ENCODE peak calls at places on chromosomes 4 and X, in nine cellular contexts. M, X, L, U, K, Y, G, I and Z are unnamed samples. For H3K4me1, the result is how much of the 10 kb centered on the place peaks cover.

GRCh38 chrX:102832661-102833060 is 104.4 kb upstream of the RAB40AL start:
- DNase-seq in G (no peak), U (peak), Y (peak), X (no peak), M (no peak), K (no peak), I (peak), L (no peak), Z (no peak)

GRCh38 chr4:151215295-151215694 is 61.7 kb upstream of the PRSS48 start:
- DNase-seq in Y (no peak), I (no peak), U (no peak), X (no peak), L (no peak), G (no peak), M (no peak), K (no peak), Z (no peak)

GRCh38 chrX:150690126-150690525 is 3.1 kb upstream of the MTMR1 start:
- DNase-seq in U (no peak), I (no peak), Y (no peak), K (no peak), L (no peak), G (no peak), M (no peak), X (no peak), Z (no peak)

GRCh38 chr4:183721207-183722081 is 62.4 kb downstream of the TRAPPC11 start:
- DNase-seq in U (peak), Y (peak), I (no peak), K (peak), X (no peak), G (no peak), L (peak), M (no peak), Z (peak)

GRCh38 chr4:19913670-19914069 is 338.0 kb upstream of the SLIT2 start:
- DNase-seq in M (no peak), K (no peak), L (no peak), G (no peak), X (no peak), Y (no peak), U (no peak), I (no peak), Z (no peak)

GRCh38 chrX:47484885-47485284 is 1.9 kb upstream of the ZNF41 start:
- DNase-seq in U (no peak), I (no peak), X (no peak), K (no peak), L (no peak), G (no peak), M (peak), Y (no peak), Z (no peak)

GRCh38 chr4:88674565-88674964 is 23.1 kb downstream of the NAP1L5 start:
- DNase-seq in Y (no peak), I (no peak), U (no peak), G (no peak), M (no peak), L (no peak), X (no peak), K (no peak), Z (no peak)

GRCh38 chr4:121272526-121272925 is 108.3 kb downstream of the QRFPR start:
- DNase-seq in X (no peak), K (no peak), U (no peak), M (no peak), L (no peak), G (no peak), I (no peak), Y (no peak), Z (no peak)

GRCh38 chr4:61440306-61440705 is 240.2 kb downstream of the ADGRL3 start:
- DNase-seq in X (no peak), Y (no peak), K (no peak), U (no peak), L (no peak), I (no peak), G (no peak), M (no peak), Z (no peak)

GRCh38 chr4:117777721-117778120 is 256.6 kb upstream of the NDST3 start:
- DNase-seq in U (no peak), Y (no peak), K (no peak), X (no peak), G (no peak), L (no peak), I (no peak), M (no peak), Z (no peak)

GRCh38 chr4:84317513-84317912 is 181.6 kb downstream of the NKX6-1 start:
- DNase-seq in M (no peak), X (no peak), K (no peak), G (no peak), U (no peak), Y (no peak), I (no peak), L (no peak), Z (no peak)

GRCh38 chr4:114019276-114019971 is 40.0 kb upstream of the ARSJ start:
- DNase-seq in Y (no peak), L (no peak), I (no peak), X (no peak), M (no peak), U (no peak), G (no peak), K (no peak), Z (no peak)

GRCh38 chr4:189053621-189054020 is 887.1 kb upstream of the FRG1 start:
- DNase-seq in M (no peak), K (no peak), X (no peak), U (no peak), L (no peak), Y (no peak), I (no peak), G (no peak), Z (no peak)
- H3K4me1 ChIP-seq in M (under half), K (under half), X (under half), U (under half), L (under half), Y (under half), I (under half), G (under half), Z (under half)

GRCh38 chrX:12970691-12971202 is 4.2 kb upstream of the TMSB4X start:
- DNase-seq in K (peak), M (no peak), Y (no peak), I (no peak), X (peak), U (peak), L (peak), G (no peak), Z (no peak)
- TF ChIP-seq CTCF in K (peak), M (peak), Y (peak), I (peak), X (peak), U (peak), L (peak), G (peak), Z (peak)

GRCh38 chrX:68079961-68080360 is 353.3 kb downstream of the OPHN1 start:
- DNase-seq in L (no peak), K (no peak), X (no peak), M (no peak), G (no peak), U (no peak), I (no peak), Y (no peak), Z (no peak)

GRCh38 chrX:68084765-68085164 is 348.5 kb downstream of the OPHN1 start:
- DNase-seq in I (no peak), K (no peak), X (no peak), Y (no peak), U (no peak), G (no peak), L (peak), M (no peak), Z (no peak)

DNA sequence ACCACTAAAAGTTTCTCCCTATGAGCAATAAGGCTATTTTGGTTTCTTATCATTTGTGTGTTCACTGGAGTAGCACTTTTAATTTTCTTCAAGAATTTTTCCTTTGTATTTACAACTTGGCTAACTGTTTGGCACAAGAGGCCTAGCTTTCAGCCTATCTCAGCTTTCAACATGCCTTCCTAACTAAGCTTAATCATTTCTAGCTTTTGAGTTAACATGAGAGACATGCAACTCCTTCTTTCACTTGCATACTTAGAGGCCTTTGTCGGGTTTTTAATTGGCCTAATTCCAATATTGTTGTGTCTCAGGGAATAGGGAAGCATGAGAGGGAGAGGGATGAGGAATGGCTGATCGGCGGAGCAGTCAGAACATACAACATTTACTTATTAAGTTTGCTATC is 349.8 kb downstream of the OPHN1 start:
- DNase-seq in U (no peak), K (no peak), L (no peak), X (no peak), Y (no peak), G (no peak), I (no peak), M (no peak), Z (no peak)
- H3K27ac ChIP-seq in U (no peak), K (no peak), L (no peak), X (no peak), Y (no peak), G (no peak), I (no peak), M (no peak), Z (no peak)

GRCh38 chrX:33198561-33199279 is 12.6 kb downstream of the DMD start:
- DNase-seq in Y (no peak), U (no peak), X (no peak), G (no peak), L (no peak), K (no peak), M (no peak), I (no peak), Z (no peak)

GRCh38 chrX:33195698-33196097 is 15.7 kb downstream of the DMD start:
- DNase-seq in X (no peak), Y (no peak), L (no peak), I (no peak), M (no peak), U (no peak), K (no peak), G (no peak), Z (no peak)

GRCh38 chrX:33194289-33194688 is 17.1 kb downstream of the DMD start:
- DNase-seq in I (no peak), G (no peak), Y (no peak), M (no peak), U (no peak), K (no peak), X (no peak), L (no peak), Z (no peak)

GRCh38 chrX:33190016-33190415 is 21.3 kb downstream of the DMD start:
- DNase-seq in K (no peak), Y (no peak), I (no peak), X (no peak), U (no peak), M (no peak), G (no peak), L (no peak), Z (no peak)

GRCh38 chrX:33194876-33195433 is 16.4 kb downstream of the DMD start:
- DNase-seq in G (no peak), X (no peak), L (no peak), M (no peak), K (no peak), Y (no peak), U (no peak), I (no peak), Z (no peak)
- H3K4me1 ChIP-seq in G (under half), X (under half), L (under half), M (under half), K (under half), Y (under half), U (under half), I (under half), Z (under half)

DNA sequence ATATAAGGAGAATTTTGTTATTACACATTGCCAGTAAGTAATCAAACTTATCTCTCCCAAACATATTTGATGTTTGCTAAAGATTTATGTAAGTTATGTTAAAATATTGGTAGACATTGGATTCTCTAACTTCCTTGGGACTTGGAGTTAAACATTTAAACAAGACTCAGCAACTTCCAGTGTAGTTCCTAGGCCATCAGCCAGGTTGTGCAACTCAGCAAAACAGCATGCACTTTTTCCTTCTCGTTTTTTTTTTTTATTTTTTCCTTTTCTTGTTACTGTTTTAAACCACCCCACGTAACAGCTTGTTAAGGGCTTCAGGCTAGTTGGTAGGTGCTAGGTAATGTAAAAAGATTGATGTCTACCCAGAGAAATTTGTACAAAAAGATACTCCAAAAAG is 510.4 kb downstream of the ANKRD50 start:
- DNase-seq in Y (no peak), K (no peak), I (no peak), M (no peak), G (no peak), L (no peak), X (peak), U (no peak), Z (no peak)
- TF ChIP-seq CTCF in Y (no peak), K (peak), I (no peak), M (no peak), G (peak), L (peak), X (peak), U (peak), Z (no peak)

DNA sequence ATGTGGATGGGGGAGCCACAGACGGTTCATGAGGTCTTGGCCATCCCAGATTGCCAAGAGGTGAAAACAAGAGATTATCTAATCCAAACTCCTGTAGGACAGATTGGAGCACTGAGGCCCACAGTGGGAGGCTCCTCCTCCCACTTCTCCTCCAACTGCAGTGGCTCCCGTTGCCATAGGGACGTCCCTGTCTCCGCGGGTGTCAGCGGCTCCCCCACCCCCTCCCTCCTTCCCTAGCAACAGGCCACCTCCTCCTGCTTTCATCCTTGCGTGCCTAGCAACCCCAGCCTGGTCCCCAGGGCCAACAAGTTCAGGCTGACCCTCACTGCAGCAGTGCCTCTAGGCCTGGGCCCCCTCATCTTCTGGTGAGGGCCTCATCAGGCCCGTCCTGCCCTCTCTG is 6.8 kb upstream of the IQSEC2 start:
- DNase-seq in U (peak), L (peak), M (no peak), X (peak), K (peak), I (peak), G (no peak), Y (no peak), Z (peak)
- H3K27ac ChIP-seq in U (no peak), L (peak), M (no peak), X (peak), K (no peak), I (no peak), G (peak), Y (peak), Z (peak)

GRCh38 chr4:37644962-37645361 is 41.2 kb downstream of the RELL1 start:
- DNase-seq in U (no peak), K (no peak), M (no peak), G (no peak), I (no peak), X (no peak), Y (no peak), L (no peak), Z (no peak)
- H3K4me1 ChIP-seq in U (under half), K (under half), M (under half), G (under half), I (under half), X (under half), Y (half or more), L (under half), Z (under half)